ENCODE peak calls at places on chromosome 15, in ten cellular contexts. R, F, Y, X, T, K, C, J, M and Q are unnamed samples.

GRCh38 chr15:35665855-35666536 is 120.0 kb upstream of the DPH6 start:
- DNase-seq in R (no peak), F (no peak), Y (peak; percentile 13), X (no peak), T (peak; percentile 81), K (no peak), C (no peak), J (no peak), M (no peak), Q (no peak)

GRCh38 chr15:51883436-51883835 is 54.0 kb downstream of the TMOD3 start:
- DNase-seq in R (no peak), F (no peak), Y (no peak), X (no peak), T (no peak), K (no peak), C (no peak), J (no peak), M (no peak), Q (no peak)

GRCh38 chr15:29860872-29861271 is 38.6 kb upstream of the TJP1 start:
- DNase-seq in R (no peak), F (no peak), Y (no peak), X (no peak), T (no peak), K (no peak), C (no peak), J (no peak), M (no peak), Q (peak; percentile 12)

GRCh38 chr15:74196175-74196574 is 6.4 kb downstream of the STRA6 start:
- DNase-seq in R (peak; percentile 85), F (no peak), Y (no peak), X (no peak), T (peak; percentile 58), K (no peak), C (peak; percentile 94), J (no peak), M (no peak), Q (peak; percentile 83)

GRCh38 chr15:51907136-51907862 is 64.3 kb downstream of the LEO1 start:
- DNase-seq in R (peak; percentile 23), F (no peak), Y (no peak), X (no peak), T (no peak), K (no peak), C (peak; percentile 69), J (no peak), M (no peak), Q (peak; percentile 71)

GRCh38 chr15:49301562-49301961 is 121.5 kb upstream of the FGF7 start:
- DNase-seq in R (no peak), F (no peak), Y (no peak), X (no peak), T (no peak), K (no peak), C (no peak), J (no peak), M (no peak), Q (no peak)

GRCh38 chr15:70528270-70528706 is 235.1 kb downstream of the UACA start:
- DNase-seq in R (peak; percentile 54), F (no peak), Y (no peak), X (no peak), T (no peak), K (no peak), C (no peak), J (peak; percentile 59), M (peak; percentile 43), Q (no peak)

GRCh38 chr15:93130111-93130510 is 41.1 kb upstream of the RGMA start:
- DNase-seq in R (no peak), F (no peak), Y (no peak), X (no peak), T (no peak), K (no peak), C (no peak), J (no peak), M (no peak), Q (no peak)

GRCh38 chr15:31304736-31305365 is 21.8 kb upstream of the KLF13 start:
- DNase-seq in R (no peak), F (no peak), Y (no peak), X (peak; percentile 48), T (no peak), K (no peak), C (no peak), J (no peak), M (peak; percentile 55), Q (no peak)

GRCh38 chr15:99486371-99487336 is 79.1 kb upstream of the MEF2A start:
- DNase-seq in R (peak; percentile 61), F (peak; percentile 64), Y (peak; percentile 88), X (peak; percentile 84), T (peak; percentile 94), K (peak; percentile 65), C (peak; percentile 55), J (peak; percentile 86), M (no peak), Q (peak; percentile 79)

GRCh38 chr15:63718590-63719035 is 115.1 kb downstream of the HERC1 start:
- DNase-seq in R (no peak), F (no peak), Y (no peak), X (no peak), T (no peak), K (no peak), C (peak; percentile 59), J (no peak), M (no peak), Q (peak; percentile 56)

GRCh38 chr15:43446344-43446743 is 46.6 kb downstream of the TP53BP1 start:
- DNase-seq in R (no peak), F (no peak), Y (no peak), X (no peak), T (no peak), K (no peak), C (no peak), J (no peak), M (no peak), Q (no peak)

GRCh38 chr15:29398907-29399306 is 129.3 kb upstream of the NSMCE3 start:
- DNase-seq in R (no peak), F (no peak), Y (no peak), X (no peak), T (no peak), K (no peak), C (no peak), J (no peak), M (no peak), Q (no peak)

GRCh38 chr15:62248277-62248974 is 83.3 kb upstream of the C2CD4B start:
- DNase-seq in R (no peak), F (no peak), Y (no peak), X (no peak), T (no peak), K (no peak), C (no peak), J (no peak), M (no peak), Q (peak; percentile 25)

GRCh38 chr15:45827275-45827674 is 192.4 kb downstream of the SQOR start:
- DNase-seq in R (no peak), F (no peak), Y (no peak), X (no peak), T (no peak), K (no peak), C (no peak), J (no peak), M (no peak), Q (no peak)
- TF ChIP-seq CTCF in R (no peak), F (no peak), Y (no peak), X (no peak), T (no peak), K (no peak), C (no peak), J (no peak), M (no peak), Q (no peak)

DNA sequence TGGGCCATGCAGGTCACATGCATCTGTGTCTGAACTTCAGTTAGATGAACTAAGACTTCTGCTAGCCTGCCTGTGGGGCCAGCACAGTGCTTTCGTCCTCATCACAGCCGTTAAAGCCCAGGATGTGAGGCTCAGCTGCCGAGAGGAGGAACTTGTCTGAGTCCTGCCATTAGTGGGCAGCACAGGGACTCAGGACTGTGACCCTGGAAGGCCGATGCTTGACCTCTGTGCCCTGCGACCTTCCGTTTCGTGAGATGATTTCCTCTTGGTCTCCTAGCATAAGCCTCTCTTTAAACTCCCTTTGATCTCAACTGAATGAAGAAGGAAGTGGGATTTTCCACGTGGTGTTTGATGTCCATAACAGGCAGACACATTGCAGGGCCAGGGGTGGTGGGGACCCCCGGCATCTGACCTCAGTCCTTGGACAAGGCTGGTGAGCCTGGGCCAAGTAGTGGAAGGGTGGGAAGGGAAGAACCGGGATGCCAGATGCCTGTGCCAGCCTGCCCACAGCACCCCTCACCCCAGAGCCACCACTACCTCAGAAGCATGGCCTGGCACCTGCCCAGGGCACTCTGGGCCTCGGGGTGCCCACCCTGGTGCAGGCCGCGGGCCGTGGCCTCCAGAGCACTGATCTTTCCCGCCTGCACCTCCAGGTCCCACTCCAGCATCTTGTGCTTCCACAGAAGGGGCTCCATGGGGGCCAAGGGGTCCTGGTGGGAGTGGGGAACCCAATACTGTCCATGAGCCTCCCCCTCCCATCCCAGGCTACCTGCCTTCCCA is 21.6 kb downstream of the PLA2G4B start:
- DNase-seq in R (no peak), F (no peak), Y (no peak), X (no peak), T (no peak), K (no peak), C (no peak), J (no peak), M (no peak), Q (no peak)
- TF ChIP-seq CTCF in R (no peak), F (no peak), Y (no peak), X (peak; percentile 27), T (no peak), K (no peak), C (no peak), J (no peak), M (no peak), Q (no peak)

GRCh38 chr15:68644088-68644904 is 65.5 kb downstream of the CORO2B start:
- DNase-seq in R (no peak), F (peak; percentile 10), Y (no peak), X (peak; percentile 36), T (no peak), K (no peak), C (peak; percentile 71), J (peak; percentile 46), M (no peak), Q (peak; percentile 51)
- TF ChIP-seq CTCF in R (no peak), F (no peak), Y (no peak), X (no peak), T (no peak), K (no peak), C (no peak), J (no peak), M (no peak), Q (no peak)

GRCh38 chr15:82621970-82622369 is 25.2 kb downstream of the CPEB1 start:
- DNase-seq in R (no peak), F (no peak), Y (no peak), X (no peak), T (no peak), K (no peak), C (peak; percentile 29), J (no peak), M (no peak), Q (peak; percentile 8)
- TF ChIP-seq CTCF in R (no peak), F (no peak), Y (no peak), X (no peak), T (no peak), K (no peak), C (peak; percentile 23), J (no peak), M (peak; percentile 17), Q (no peak)

GRCh38 chr15:88470625-88471372 is 3.3 kb downstream of the MRPS11 start:
- DNase-seq in R (no peak), F (no peak), Y (no peak), X (no peak), T (no peak), K (no peak), C (no peak), J (no peak), M (no peak), Q (no peak)
- TF ChIP-seq CTCF in R (no peak), F (no peak), Y (no peak), X (no peak), T (no peak), K (no peak), C (no peak), J (no peak), M (peak; percentile 42), Q (no peak)

GRCh38 chr15:80242132-80242769 is 9.8 kb downstream of the CTXND1 start:
- DNase-seq in R (no peak), F (no peak), Y (no peak), X (no peak), T (peak; percentile 37), K (no peak), C (peak; percentile 60), J (peak; percentile 24), M (peak; percentile 55), Q (peak; percentile 51)
- TF ChIP-seq CTCF in R (peak; percentile 50), F (no peak), Y (peak; percentile 29), X (peak; percentile 41), T (peak; percentile 46), K (no peak), C (peak; percentile 51), J (no peak), M (peak; percentile 74), Q (peak; percentile 44)